ENCODE peak calls at places on chromosomes 13 and 19, in ten cellular contexts. P is NB4; L is AG10803; T is lower leg skin; U is GM23338; M is AG09309; D is CD4-positive, CD25-positive, alpha-beta regulatory T cell; I is CD8-positive, alpha-beta memory T cell; W is AG04449; V is HAP-1. Q is an unnamed sample.

GRCh38 chr13:20945952-20946383 is 43.4 kb upstream of the XPO4 start:
- DNase-seq in M (no peak), V (no peak), D (no peak), T (no peak), I (no peak), L (no peak), W (no peak), P (peak; percentile 92), U (peak; percentile 69), Q (no peak)

GRCh38 chr19:42185281-42185680 is 32.2 kb downstream of the DEDD2 start:
- DNase-seq in W (no peak), V (no peak), D (no peak), I (no peak), L (peak; percentile 48), T (no peak), M (no peak), U (no peak), P (peak; percentile 70), Q (no peak)

GRCh38 chr13:75585153-75585552 is 35.6 kb downstream of the UCHL3 start:
- DNase-seq in I (no peak), T (no peak), P (no peak), L (no peak), M (no peak), V (no peak), W (no peak), D (no peak), U (no peak), Q (no peak)

GRCh38 chr19:33521480-33522370 is at the start of gene PEPD:
- DNase-seq in W (peak; percentile 9), I (peak; percentile 78), D (peak; percentile 73), T (peak; percentile 97), M (peak; percentile 38), L (peak; percentile 84), P (peak; percentile 82), U (peak; percentile 96), V (peak; percentile 94), Q (peak; percentile 83)

GRCh38 chr19:19372656-19373416 is 32.6 kb upstream of the GATAD2A start:
- DNase-seq in D (peak; percentile 32), L (peak; percentile 29), U (peak; percentile 65), V (peak; percentile 76), T (no peak), I (no peak), P (peak; percentile 94), M (no peak), W (no peak), Q (no peak)

GRCh38 chr13:73715114-73715909 is 418.9 kb downstream of the KLF12 start:
- DNase-seq in W (no peak), P (no peak), M (no peak), I (peak; percentile 81), D (peak; percentile 43), V (no peak), L (no peak), T (no peak), U (no peak), Q (no peak)

GRCh38 chr13:45055198-45055901 is 65.0 kb upstream of the GTF2F2 start:
- DNase-seq in P (peak; percentile 89), L (peak; percentile 95), U (no peak), V (no peak), T (no peak), D (no peak), I (no peak), M (peak; percentile 94), W (peak; percentile 80), Q (no peak)

GRCh38 chr19:51253088-51253806 is 2.4 kb downstream of the SIGLECL1 start:
- DNase-seq in P (no peak), V (no peak), T (no peak), I (no peak), U (no peak), M (no peak), W (no peak), L (no peak), D (no peak), Q (no peak)

GRCh38 chr13:22218784-22219183 is 547.9 kb downstream of the FGF9 start:
- DNase-seq in T (no peak), W (no peak), D (no peak), L (no peak), M (no peak), I (no peak), U (no peak), P (no peak), V (no peak), Q (no peak)

GRCh38 chr13:113820813-113821651 is 42.8 kb downstream of the GAS6 start:
- DNase-seq in D (no peak), I (no peak), W (peak; percentile 88), P (peak; percentile 96), T (peak; percentile 95), L (peak; percentile 99), U (no peak), M (peak; percentile 95), V (no peak), Q (no peak)

GRCh38 chr19:43465468-43466120 is at the start of gene LYPD3:
- DNase-seq in W (no peak), M (no peak), D (no peak), P (no peak), I (no peak), V (no peak), L (peak; percentile 18), T (peak; percentile 94), U (peak; percentile 82), Q (no peak)

GRCh38 chr19:5260381-5260967 is 80.1 kb downstream of the PTPRS start:
- DNase-seq in D (no peak), T (no peak), I (no peak), W (no peak), P (no peak), V (no peak), L (no peak), U (no peak), M (no peak), Q (no peak)

GRCh38 chr13:109111141-109111540 is 481.7 kb downstream of the MYO16 start:
- DNase-seq in W (no peak), U (no peak), M (no peak), V (no peak), D (no peak), T (no peak), I (no peak), P (no peak), L (no peak), Q (no peak)

GRCh38 chr13:31862828-31863227 is 123.5 kb downstream of the RXFP2 start:
- DNase-seq in W (no peak), U (no peak), I (no peak), P (no peak), V (no peak), T (no peak), D (no peak), M (no peak), L (no peak), Q (no peak)

GRCh38 chr19:42928896-42929295 is 8.1 kb downstream of the PSG7 start:
- DNase-seq in I (no peak), M (no peak), D (no peak), U (no peak), L (no peak), V (no peak), W (no peak), T (no peak), P (no peak), Q (no peak)

GRCh38 chr13:48531416-48532145 is 1.3 kb downstream of the RCBTB2 start:
- DNase-seq in P (peak; percentile 45), D (no peak), W (no peak), I (no peak), M (no peak), U (no peak), V (no peak), L (no peak), T (no peak), Q (no peak)
- H3K4me3 ChIP-seq in P (peak overlapping the region; percentile 85), D (peak overlapping the region; percentile 91), W (peak overlapping the region; percentile 77), I (peak overlapping the region; percentile 86), M (peak overlapping the region; percentile 52), U (peak overlapping the region; percentile 90), V (peak overlapping the region; percentile 43), L (peak overlapping the region; percentile 86), T (peak overlapping the region; percentile 65), Q (peak overlapping the region; percentile 66)

GRCh38 chr19:3179739-3180293 is 1.2 kb downstream of the S1PR4 start:
- DNase-seq in M (no peak), W (no peak), D (no peak), I (peak; percentile 30), V (no peak), T (no peak), U (no peak), L (no peak), P (peak; percentile 56), Q (no peak)
- H3K4me3 ChIP-seq in M (no peak overlapping the region), W (no peak overlapping the region), D (peak overlapping the region; percentile 94), I (peak overlapping the region; percentile 94), V (no peak overlapping the region), T (no peak overlapping the region), U (no peak overlapping the region), L (no peak overlapping the region), P (peak overlapping the region; percentile 81), Q (no peak overlapping the region)

DNA sequence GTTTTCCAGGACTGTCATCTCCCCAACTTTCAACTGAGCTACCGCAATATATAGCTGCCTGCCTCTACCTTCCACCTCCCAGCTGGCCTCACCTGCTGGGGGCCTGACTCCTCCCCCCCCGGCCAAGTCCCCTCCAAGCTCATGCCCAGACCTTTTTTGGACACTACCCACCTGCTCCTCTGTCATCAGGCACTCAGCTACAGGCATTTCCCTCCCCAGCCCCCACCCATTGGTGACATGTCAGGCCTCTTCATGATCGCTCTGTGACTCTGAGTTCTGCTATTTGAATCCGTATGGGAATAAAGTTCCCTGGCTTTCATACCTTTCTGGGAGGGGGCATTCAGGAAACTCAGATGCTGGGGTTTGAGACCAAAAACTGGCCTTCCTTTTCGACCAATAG is 1.8 kb downstream of the PRKACA start:
- DNase-seq in T (no peak), P (no peak), U (no peak), V (no peak), W (no peak), M (no peak), L (no peak), I (no peak), D (no peak), Q (no peak)
- H3K4me3 ChIP-seq in T (no peak overlapping the region), P (no peak overlapping the region), U (no peak overlapping the region), V (no peak overlapping the region), W (peak overlapping the region; percentile 76), M (no peak overlapping the region), L (peak overlapping the region; percentile 79), I (peak overlapping the region; percentile 60), D (no peak overlapping the region), Q (peak overlapping the region; percentile 79)

GRCh38 chr19:11225172-11225571 is 14.2 kb upstream of the ANGPTL8 start:
- DNase-seq in T (no peak), W (no peak), M (no peak), U (no peak), D (no peak), V (no peak), P (no peak), L (no peak), I (no peak), Q (no peak)
- H3K4me3 ChIP-seq in T (no peak overlapping the region), W (no peak overlapping the region), M (no peak overlapping the region), U (no peak overlapping the region), D (no peak overlapping the region), V (no peak overlapping the region), P (no peak overlapping the region), L (no peak overlapping the region), I (no peak overlapping the region), Q (no peak overlapping the region)

Q was measured in pancreas.